ENCODE peak calls at places on chromosomes 2 and 18, in six cellular contexts. N is GM12878, V is HFF-Myc, M is dorsolateral prefrontal cortex, R is BE2C, I is SK-N-SH. H is an unnamed sample.

GRCh38 chr18:2903006-2903405 is 56.2 kb downstream of the EMILIN2 start:
- DNase-seq in N (no peak), V (peak; percentile 50), M (no peak), R (no peak), I (peak; percentile 36), H (peak; percentile 85)

GRCh38 chr18:58538604-58539386 is 90.1 kb downstream of the ALPK2 start:
- DNase-seq in N (no peak), V (no peak), M (no peak), R (no peak), I (no peak), H (no peak)

GRCh38 chr2:202410092-202410491 is 34.0 kb downstream of the BMPR2 start:
- DNase-seq in N (no peak), V (no peak), M (no peak), R (no peak), I (no peak), H (no peak)

GRCh38 chr2:175571078-175571653 is 389.7 kb upstream of the ATP5MC3 start:
- DNase-seq in N (no peak), V (no peak), M (no peak), R (no peak), I (no peak), H (no peak)

GRCh38 chr2:186820303-186820702 is 28.7 kb downstream of the ZSWIM2 start:
- DNase-seq in N (no peak), V (no peak), M (no peak), R (no peak), I (no peak), H (no peak)

GRCh38 chr18:70422061-70422965 is 133.5 kb downstream of the SOCS6 start:
- DNase-seq in N (no peak), V (peak; percentile 86), M (no peak), R (peak; percentile 18), I (no peak), H (peak; percentile 97)

GRCh38 chr2:127025357-127026062 is 81.4 kb downstream of the BIN1 start:
- DNase-seq in N (no peak), V (no peak), M (peak; percentile 92), R (peak; percentile 84), I (peak; percentile 89), H (peak; percentile 91)

GRCh38 chr2:143150287-143150686 is 21.1 kb downstream of the ARHGAP15 start:
- DNase-seq in N (no peak), V (no peak), M (no peak), R (no peak), I (no peak), H (no peak)

GRCh38 chr2:10964076-10964812 is 52.5 kb downstream of the KCNF1 start:
- DNase-seq in N (no peak), V (no peak), M (no peak), R (no peak), I (no peak), H (no peak)

GRCh38 chr18:3346487-3346886 is 84.6 kb downstream of the MYL12B start:
- DNase-seq in N (no peak), V (no peak), M (no peak), R (no peak), I (no peak), H (peak; percentile 40)

GRCh38 chr2:225781991-225782390 is 382.5 kb downstream of the NYAP2 start:
- DNase-seq in N (no peak), V (no peak), M (no peak), R (no peak), I (no peak), H (no peak)

GRCh38 chr2:225779829-225780228 is 380.3 kb downstream of the NYAP2 start:
- DNase-seq in N (no peak), V (no peak), M (no peak), R (no peak), I (no peak), H (peak; percentile 61)

DNA sequence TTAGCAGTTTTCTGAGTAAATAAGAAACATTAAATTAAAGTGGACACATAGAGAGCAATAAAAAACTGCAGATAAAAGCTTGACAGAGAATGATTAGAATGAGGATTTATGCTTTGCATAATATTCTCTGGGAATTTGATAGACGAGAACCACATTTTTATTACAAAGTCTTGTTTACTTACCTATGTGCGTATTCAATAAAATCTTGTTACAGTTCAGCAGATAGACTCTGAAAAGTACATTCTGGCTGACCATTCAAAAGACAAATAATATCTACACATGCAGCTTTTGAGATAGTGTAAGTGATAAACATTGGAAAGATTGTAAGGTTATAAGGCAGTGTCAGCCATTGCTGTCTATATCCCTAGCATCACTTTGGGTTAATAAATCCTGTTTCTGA is 381.6 kb downstream of the NYAP2 start:
- DNase-seq in N (no peak), V (no peak), M (no peak), R (no peak), I (no peak), H (no peak)
- TF ChIP-seq CTCF in N (no peak), V (no peak), M (no peak), R (no peak), I (no peak), H (no peak)

GRCh38 chr2:20542269-20542668 is 95.4 kb downstream of the RHOB start:
- DNase-seq in N (no peak), V (no peak), M (no peak), R (no peak), I (no peak), H (no peak)
- H3K4me3 ChIP-seq in N (no peak overlapping the region), V (no peak overlapping the region), M (no peak overlapping the region), R (no peak overlapping the region), I (no peak overlapping the region), H (no peak overlapping the region)

GRCh38 chr2:58046585-58047372 is at the start of gene VRK2:
- DNase-seq in N (peak; percentile 87), V (peak; percentile 69), M (peak; percentile 48), R (peak; percentile 27), I (peak; percentile 21), H (peak; percentile 89)
- TF ChIP-seq CTCF in N (peak; percentile 3), V (no peak), M (peak; percentile 30), R (no peak), I (no peak), H (no peak)

DNA sequence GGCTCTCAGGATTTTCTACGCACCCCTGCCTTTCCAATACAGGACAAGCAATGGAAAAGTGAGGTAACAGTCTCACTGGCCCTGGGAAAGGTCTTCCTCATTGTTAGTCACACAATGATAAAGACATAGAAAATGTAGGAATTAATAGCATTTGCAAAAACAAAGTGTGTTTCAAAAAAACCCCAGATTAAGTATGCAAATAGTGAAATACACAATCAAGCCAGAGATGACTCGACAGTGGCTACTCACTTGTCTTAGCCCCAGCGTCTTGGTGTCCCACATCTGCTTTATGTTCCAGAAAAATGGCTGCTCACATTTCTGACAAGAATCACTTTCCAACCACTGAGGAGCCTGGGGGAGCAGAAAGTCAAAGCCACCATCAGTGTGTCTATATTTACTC is 47.0 kb upstream of the AP1S3 start:
- DNase-seq in N (peak; percentile 47), V (no peak), M (no peak), R (no peak), I (no peak), H (peak; percentile 67)
- H3K4me3 ChIP-seq in N (no peak overlapping the region), V (no peak overlapping the region), M (no peak overlapping the region), R (no peak overlapping the region), I (no peak overlapping the region), H (no peak overlapping the region)

H was measured in fibroblast of mammary gland.